ENCODE peak calls at places on chromosomes 12 and 14, in four cellular contexts. One of them, this sample, is unnamed. For H3K4me1 and H3K36me3, the result is how much of the 10 kb centered on the place peaks cover.

GRCh38 chr12:132124766-132125425 is 19.2 kb downstream of the DDX51 start:
- DNase-seq in Panc1: no peak
- DNase-seq in sigmoid colon: no peak
- DNase-seq in upper lobe of left lung: peak
- DNase-seq in this sample: no peak

GRCh38 chr12:32223941-32224340 is 117.3 kb downstream of the BICD1 start:
- DNase-seq in Panc1: no peak
- DNase-seq in sigmoid colon: no peak
- DNase-seq in upper lobe of left lung: no peak
- DNase-seq in this sample: no peak

GRCh38 chr14:50345891-50346422 is 33.8 kb downstream of the DMAC2L start:
- DNase-seq in Panc1: no peak
- DNase-seq in sigmoid colon: no peak
- DNase-seq in upper lobe of left lung: no peak
- DNase-seq in this sample: no peak

GRCh38 chr12:21239866-21240265 is 94.9 kb downstream of the SLCO1A2 start:
- DNase-seq in Panc1: no peak
- DNase-seq in sigmoid colon: no peak
- DNase-seq in upper lobe of left lung: no peak
- DNase-seq in this sample: no peak

GRCh38 chr12:78036889-78037288 is 206.2 kb downstream of the NAV3 start:
- DNase-seq in Panc1: no peak
- DNase-seq in sigmoid colon: no peak
- DNase-seq in upper lobe of left lung: no peak
- DNase-seq in this sample: no peak

GRCh38 chr12:15757553-15758255 is 31.5 kb downstream of the EPS8 start:
- DNase-seq in Panc1: peak
- DNase-seq in sigmoid colon: no peak
- DNase-seq in upper lobe of left lung: no peak
- DNase-seq in this sample: peak

GRCh38 chr12:79329933-79330332 is 360.8 kb downstream of the PAWR start:
- DNase-seq in Panc1: no peak
- DNase-seq in sigmoid colon: no peak
- DNase-seq in upper lobe of left lung: no peak
- DNase-seq in this sample: no peak

GRCh38 chr12:58310368-58310767 is 369.0 kb downstream of the ATP23 start:
- DNase-seq in Panc1: no peak
- DNase-seq in sigmoid colon: no peak
- DNase-seq in upper lobe of left lung: no peak
- DNase-seq in this sample: no peak

GRCh38 chr14:79157369-79157768 is 987.2 kb downstream of the NRXN3 start:
- DNase-seq in Panc1: no peak
- DNase-seq in sigmoid colon: no peak
- DNase-seq in upper lobe of left lung: no peak
- DNase-seq in this sample: no peak

GRCh38 chr12:131710464-131711457 is at the start of gene SFSWAP:
- DNase-seq in Panc1: peak
- DNase-seq in sigmoid colon: peak
- DNase-seq in upper lobe of left lung: peak
- DNase-seq in this sample: no peak

GRCh38 chr14:99035712-99036593 is 236.0 kb downstream of the BCL11B start:
- DNase-seq in Panc1: no peak
- DNase-seq in sigmoid colon: peak
- DNase-seq in upper lobe of left lung: peak
- DNase-seq in this sample: peak

GRCh38 chr12:49511410-49511809 is 27.4 kb upstream of the KCNH3 start:
- DNase-seq in Panc1: no peak
- DNase-seq in sigmoid colon: no peak
- DNase-seq in upper lobe of left lung: no peak
- DNase-seq in this sample: no peak

GRCh38 chr14:88521818-88522217 is 33.0 kb downstream of the PTPN21 start:
- DNase-seq in Panc1: no peak
- DNase-seq in sigmoid colon: no peak
- DNase-seq in upper lobe of left lung: no peak
- DNase-seq in this sample: no peak

GRCh38 chr12:13343380-13343779 is 146.9 kb downstream of the EMP1 start:
- DNase-seq in Panc1: no peak
- DNase-seq in sigmoid colon: no peak
- DNase-seq in upper lobe of left lung: no peak
- DNase-seq in this sample: no peak

GRCh38 chr12:124992874-124993567 is 424 bp upstream of the BRI3BP start:
- DNase-seq in Panc1: peak
- DNase-seq in sigmoid colon: no peak
- DNase-seq in upper lobe of left lung: no peak
- DNase-seq in this sample: no peak

GRCh38 chr12:93015970-93016751 is 87.1 kb upstream of the EEA1 start:
- DNase-seq in Panc1: no peak
- DNase-seq in sigmoid colon: no peak
- DNase-seq in upper lobe of left lung: no peak
- DNase-seq in this sample: no peak

GRCh38 chr14:102504302-102504950 is 5.2 kb downstream of the ANKRD9 start:
- DNase-seq in Panc1: no peak
- DNase-seq in sigmoid colon: no peak
- DNase-seq in upper lobe of left lung: no peak
- DNase-seq in this sample: no peak

GRCh38 chr14:74804219-74804825 is 41.2 kb downstream of the YLPM1 start:
- DNase-seq in Panc1: peak
- DNase-seq in sigmoid colon: no peak
- DNase-seq in upper lobe of left lung: no peak
- DNase-seq in this sample: no peak

GRCh38 chr12:112868459-112869041 is 38.2 kb upstream of the OAS1 start:
- DNase-seq in Panc1: no peak
- DNase-seq in sigmoid colon: no peak
- DNase-seq in upper lobe of left lung: no peak
- DNase-seq in this sample: no peak

DNA sequence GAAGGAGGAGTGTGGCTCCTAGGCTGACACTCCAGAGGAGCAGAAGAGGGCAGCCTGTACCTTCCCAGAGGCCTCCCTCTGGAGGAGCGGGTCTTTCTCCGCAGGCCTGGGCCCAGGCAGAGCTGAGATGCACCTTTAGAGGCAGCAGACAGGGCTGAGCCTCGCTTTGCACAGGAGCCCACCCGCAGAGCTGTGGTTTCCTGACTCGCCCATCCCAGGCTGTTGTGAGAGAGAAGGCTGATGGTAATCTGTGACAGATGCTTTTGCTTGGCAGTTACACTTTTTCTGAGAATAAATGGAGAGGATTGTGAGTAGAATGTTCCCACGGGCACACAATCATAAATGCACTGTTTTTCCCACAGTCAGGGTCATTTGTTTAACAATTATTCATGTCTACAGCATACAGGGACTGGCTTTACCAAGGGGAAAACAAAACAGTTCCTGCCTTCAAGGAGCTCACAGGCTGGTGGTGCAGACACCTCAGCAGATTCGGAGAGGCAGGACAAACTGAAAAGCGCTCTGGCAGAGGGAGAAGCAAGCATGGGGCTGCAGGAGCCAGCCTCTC is 13.9 kb downstream of the EVL start:
- DNase-seq in Panc1: no peak
- DNase-seq in sigmoid colon: no peak
- DNase-seq in upper lobe of left lung: no peak
- DNase-seq in this sample: no peak
- H3K4me1 ChIP-seq in Panc1: under half
- H3K4me1 ChIP-seq in sigmoid colon: under half
- H3K4me1 ChIP-seq in upper lobe of left lung: under half
- H3K4me1 ChIP-seq in this sample: under half

DNA sequence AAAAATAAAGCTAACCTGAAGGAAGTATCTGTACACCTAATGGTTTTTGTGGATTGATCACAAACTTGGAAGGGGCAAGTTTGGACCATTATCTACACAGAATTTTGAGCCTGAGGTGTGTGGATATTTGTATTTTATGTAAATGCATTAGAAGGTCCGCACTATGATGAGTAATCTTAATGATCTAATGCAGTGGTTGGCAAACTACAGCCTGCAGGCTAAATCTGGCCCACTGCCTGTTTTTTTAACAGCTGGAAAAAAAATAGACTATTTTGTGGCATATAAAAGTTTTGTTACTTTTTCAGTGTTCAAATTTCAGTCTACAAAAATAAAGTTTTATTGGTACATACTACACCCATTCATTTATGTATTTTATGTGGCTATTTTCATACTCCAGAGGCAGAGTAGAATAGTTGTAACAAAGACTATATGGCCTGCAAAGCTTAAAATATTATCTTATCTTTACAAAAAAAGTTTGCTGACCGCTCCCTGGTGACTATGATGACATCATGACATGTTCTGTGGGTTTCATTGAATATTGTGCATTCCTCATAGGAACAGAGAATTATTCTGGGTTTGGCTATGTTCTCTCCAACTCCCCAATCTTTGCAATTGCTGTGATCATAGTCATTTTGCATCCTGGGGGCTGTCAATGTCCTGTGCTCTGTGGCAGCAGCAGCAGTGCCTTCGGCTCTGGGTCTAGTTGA is 962.6 kb upstream of the FBXO33 start:
- DNase-seq in Panc1: no peak
- DNase-seq in sigmoid colon: no peak
- DNase-seq in upper lobe of left lung: no peak
- DNase-seq in this sample: no peak
- H3K27ac ChIP-seq in Panc1: no peak
- H3K27ac ChIP-seq in sigmoid colon: no peak
- H3K27ac ChIP-seq in upper lobe of left lung: no peak
- H3K27ac ChIP-seq in this sample: no peak

GRCh38 chr14:90103808-90104207 is 42.0 kb downstream of the KCNK13 start:
- DNase-seq in Panc1: no peak
- DNase-seq in sigmoid colon: no peak
- DNase-seq in upper lobe of left lung: no peak
- DNase-seq in this sample: no peak

GRCh38 chr14:90107789-90108188 is 46.0 kb downstream of the KCNK13 start:
- DNase-seq in Panc1: no peak
- DNase-seq in sigmoid colon: no peak
- DNase-seq in upper lobe of left lung: no peak
- DNase-seq in this sample: no peak

GRCh38 chr14:90109858-90110257 is 48.1 kb downstream of the KCNK13 start:
- DNase-seq in Panc1: no peak
- DNase-seq in sigmoid colon: no peak
- DNase-seq in upper lobe of left lung: no peak
- DNase-seq in this sample: no peak

DNA sequence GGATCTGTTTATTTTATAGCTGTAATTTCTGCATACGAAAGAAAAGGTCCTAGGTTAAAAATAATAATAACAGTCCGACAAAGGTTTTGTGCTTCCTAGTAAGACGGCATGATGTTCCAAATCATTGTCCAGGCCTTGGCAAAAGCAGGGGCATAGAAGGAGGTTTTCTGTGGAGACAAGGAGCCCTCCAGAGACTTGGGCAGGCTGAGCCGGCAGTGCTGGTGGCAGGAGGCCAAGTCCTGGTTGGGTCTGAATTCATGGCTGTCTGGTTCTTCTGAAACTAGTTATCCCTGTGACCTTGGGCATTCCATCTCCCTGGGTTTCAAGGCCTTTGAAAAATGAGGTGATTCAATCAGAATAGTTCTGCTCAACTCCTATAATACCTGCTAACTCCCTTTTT is 44.0 kb downstream of the KCNK13 start:
- DNase-seq in Panc1: no peak
- DNase-seq in sigmoid colon: no peak
- DNase-seq in upper lobe of left lung: no peak
- DNase-seq in this sample: no peak
- H3K36me3 ChIP-seq in Panc1: under half
- H3K36me3 ChIP-seq in sigmoid colon: under half
- H3K36me3 ChIP-seq in upper lobe of left lung: under half
- H3K36me3 ChIP-seq in this sample: under half

GRCh38 chr12:53714004-53714403 is 13.2 kb downstream of the CALCOCO1 start:
- DNase-seq in Panc1: no peak
- DNase-seq in sigmoid colon: peak
- DNase-seq in upper lobe of left lung: no peak
- DNase-seq in this sample: no peak

GRCh38 chr12:53712059-53712643 is 15.1 kb downstream of the CALCOCO1 start:
- DNase-seq in Panc1: no peak
- DNase-seq in sigmoid colon: no peak
- DNase-seq in upper lobe of left lung: no peak
- DNase-seq in this sample: no peak

GRCh38 chr12:53717319-53717718 is 9.9 kb downstream of the CALCOCO1 start:
- DNase-seq in Panc1: no peak
- DNase-seq in sigmoid colon: peak
- DNase-seq in upper lobe of left lung: no peak
- DNase-seq in this sample: no peak

GRCh38 chr12:53710098-53710497 is 17.2 kb downstream of the CALCOCO1 start:
- DNase-seq in Panc1: no peak
- DNase-seq in sigmoid colon: peak
- DNase-seq in upper lobe of left lung: no peak
- DNase-seq in this sample: no peak

GRCh38 chr12:53713516-53713915 is 13.7 kb downstream of the CALCOCO1 start:
- DNase-seq in Panc1: no peak
- DNase-seq in sigmoid colon: peak
- DNase-seq in upper lobe of left lung: no peak
- DNase-seq in this sample: no peak
- H3K4me1 ChIP-seq in Panc1: under half
- H3K4me1 ChIP-seq in sigmoid colon: under half
- H3K4me1 ChIP-seq in upper lobe of left lung: under half
- H3K4me1 ChIP-seq in this sample: under half

DNA sequence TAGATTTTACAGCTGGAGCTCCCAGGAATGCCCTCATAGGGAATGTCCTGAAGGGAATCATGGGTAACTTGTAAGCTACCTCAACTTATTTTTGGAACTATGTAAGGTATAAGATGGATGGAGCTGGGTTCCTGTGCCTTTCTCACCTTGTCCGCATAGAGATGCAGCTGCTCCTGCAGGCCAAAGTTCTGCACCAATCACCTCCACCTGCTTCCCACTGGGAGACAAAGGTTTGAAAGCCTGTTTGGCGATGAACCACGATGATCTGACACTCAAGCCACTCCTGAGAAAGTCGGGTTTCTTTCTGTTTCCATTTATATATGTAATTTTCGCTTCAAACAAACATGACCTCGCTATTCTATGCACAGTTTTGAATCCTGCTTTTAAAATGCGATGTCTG is 604 bp upstream of the AKAP5 start:
- DNase-seq in Panc1: no peak
- DNase-seq in sigmoid colon: no peak
- DNase-seq in upper lobe of left lung: no peak
- DNase-seq in this sample: no peak
- H3K27ac ChIP-seq in Panc1: no peak
- H3K27ac ChIP-seq in sigmoid colon: no peak
- H3K27ac ChIP-seq in upper lobe of left lung: peak
- H3K27ac ChIP-seq in this sample: no peak

This sample was measured in RWPE2.